ENCODE peak calls at places on chromosomes 6 and 20, in ten cellular contexts. D, X, M, E, J, O, U, Z, P and I are unnamed samples.

GRCh38 chr6:4805553-4806307 is 29.5 kb downstream of the CDYL start:
- DNase-seq in D (no peak), X (peak; percentile 51), M (peak; percentile 40), E (peak; percentile 80), J (peak; percentile 17), O (no peak), U (no peak), Z (peak; percentile 17), P (peak; percentile 17), I (no peak)

GRCh38 chr20:4811661-4812181 is 90.0 kb downstream of the PRND start:
- DNase-seq in D (peak; percentile 60), X (no peak), M (peak; percentile 47), E (no peak), J (no peak), O (peak; percentile 90), U (peak; percentile 70), Z (no peak), P (peak; percentile 41), I (peak; percentile 95)

GRCh38 chr6:26613717-26614683 is 17.2 kb downstream of the ABT1 start:
- DNase-seq in D (no peak), X (no peak), M (no peak), E (peak; percentile 68), J (peak; percentile 41), O (peak; percentile 63), U (no peak), Z (no peak), P (no peak), I (no peak)

GRCh38 chr6:106739387-106739786 is 110.0 kb downstream of the QRSL1 start:
- DNase-seq in D (no peak), X (no peak), M (no peak), E (no peak), J (no peak), O (no peak), U (no peak), Z (peak; percentile 53), P (peak; percentile 61), I (peak; percentile 78)

GRCh38 chr6:10441004-10441654 is 26.3 kb upstream of the TFAP2A start:
- DNase-seq in D (no peak), X (peak; percentile 91), M (no peak), E (no peak), J (no peak), O (no peak), U (no peak), Z (peak; percentile 74), P (peak; percentile 94), I (no peak)

GRCh38 chr20:8020314-8021079 is 936 bp upstream of the TMX4 start:
- DNase-seq in D (no peak), X (no peak), M (no peak), E (no peak), J (no peak), O (peak; percentile 85), U (no peak), Z (no peak), P (peak; percentile 32), I (no peak)

GRCh38 chr6:14476793-14477531 is 359.4 kb downstream of the CD83 start:
- DNase-seq in D (no peak), X (peak; percentile 94), M (no peak), E (no peak), J (no peak), O (no peak), U (no peak), Z (peak; percentile 24), P (peak; percentile 10), I (no peak)

GRCh38 chr6:31114540-31114876 is at the start of gene PSORS1C1:
- DNase-seq in D (peak; percentile 13), X (peak; percentile 92), M (no peak), E (no peak), J (no peak), O (no peak), U (no peak), Z (peak; percentile 80), P (peak; percentile 96), I (peak; percentile 63)

GRCh38 chr6:131995924-131996323 is 44.8 kb upstream of the CCN2 start:
- DNase-seq in D (no peak), X (peak; percentile 85), M (no peak), E (no peak), J (no peak), O (no peak), U (no peak), Z (no peak), P (peak; percentile 92), I (no peak)

GRCh38 chr6:139983555-139984276 is 609.3 kb upstream of the CITED2 start:
- DNase-seq in D (no peak), X (peak; percentile 75), M (no peak), E (no peak), J (no peak), O (no peak), U (no peak), Z (no peak), P (no peak), I (no peak)

GRCh38 chr20:63693079-63693974 is 3.1 kb upstream of the TNFRSF6B start:
- DNase-seq in D (no peak), X (no peak), M (no peak), E (no peak), J (no peak), O (no peak), U (no peak), Z (no peak), P (no peak), I (peak; percentile 66)

GRCh38 chr20:21353236-21353635 is 44.1 kb downstream of the NKX2-4 start:
- DNase-seq in D (no peak), X (peak; percentile 79), M (no peak), E (no peak), J (no peak), O (no peak), U (no peak), Z (no peak), P (peak; percentile 27), I (no peak)

GRCh38 chr6:152096863-152097496 is 289.5 kb downstream of the ESR1 start:
- DNase-seq in D (no peak), X (peak; percentile 82), M (no peak), E (no peak), J (no peak), O (no peak), U (no peak), Z (no peak), P (peak; percentile 74), I (no peak)

GRCh38 chr6:37237789-37238188 is 19.8 kb upstream of the TBC1D22B start:
- DNase-seq in D (no peak), X (no peak), M (no peak), E (no peak), J (no peak), O (no peak), U (no peak), Z (no peak), P (no peak), I (no peak)

GRCh38 chr20:44448753-44449546 is 26.7 kb upstream of the TTPAL start:
- DNase-seq in D (no peak), X (no peak), M (peak; percentile 14), E (peak; percentile 80), J (no peak), O (peak; percentile 11), U (no peak), Z (no peak), P (no peak), I (no peak)